ENCODE peak calls at places on chromosomes 3 and 15, in six cellular contexts. One of them, this sample, is unnamed.

GRCh38 chr15:91866371-91866905 is 12.9 kb downstream of the SLCO3A1 start:
- DNase-seq in GM20000: no peak
- DNase-seq in adipocyte: peak
- DNase-seq in sciatic nerve: no peak
- DNase-seq in activated T-helper 1 cell treated with Interleukin-2 at 50 U/mL for 16 hours: no peak
- DNase-seq in head of caudate nucleus: no peak
- DNase-seq in this sample: no peak

GRCh38 chr3:132380979-132381944 is 36.0 kb upstream of the DNAJC13 start:
- DNase-seq in GM20000: no peak
- DNase-seq in adipocyte: no peak
- DNase-seq in sciatic nerve: no peak
- DNase-seq in activated T-helper 1 cell treated with Interleukin-2 at 50 U/mL for 16 hours: no peak
- DNase-seq in head of caudate nucleus: no peak
- DNase-seq in this sample: no peak

GRCh38 chr3:29226709-29227108 is 54.2 kb upstream of the RBMS3 start:
- DNase-seq in GM20000: no peak
- DNase-seq in adipocyte: no peak
- DNase-seq in sciatic nerve: no peak
- DNase-seq in activated T-helper 1 cell treated with Interleukin-2 at 50 U/mL for 16 hours: no peak
- DNase-seq in head of caudate nucleus: no peak
- DNase-seq in this sample: no peak

GRCh38 chr15:60514261-60514881 is 35.4 kb upstream of the ICE2 start:
- DNase-seq in GM20000: no peak
- DNase-seq in adipocyte: no peak
- DNase-seq in sciatic nerve: no peak
- DNase-seq in activated T-helper 1 cell treated with Interleukin-2 at 50 U/mL for 16 hours: no peak
- DNase-seq in head of caudate nucleus: peak
- DNase-seq in this sample: no peak

GRCh38 chr3:98741121-98741716 is 21.9 kb upstream of the ST3GAL6 start:
- DNase-seq in GM20000: no peak
- DNase-seq in adipocyte: no peak
- DNase-seq in sciatic nerve: no peak
- DNase-seq in activated T-helper 1 cell treated with Interleukin-2 at 50 U/mL for 16 hours: no peak
- DNase-seq in head of caudate nucleus: no peak
- DNase-seq in this sample: no peak

GRCh38 chr3:123148772-123149171 is 53.0 kb upstream of the SEC22A start:
- DNase-seq in GM20000: no peak
- DNase-seq in adipocyte: no peak
- DNase-seq in sciatic nerve: no peak
- DNase-seq in activated T-helper 1 cell treated with Interleukin-2 at 50 U/mL for 16 hours: no peak
- DNase-seq in head of caudate nucleus: peak
- DNase-seq in this sample: no peak

GRCh38 chr3:118637866-118638265 is 396.8 kb downstream of the IGSF11 start:
- DNase-seq in GM20000: no peak
- DNase-seq in adipocyte: no peak
- DNase-seq in sciatic nerve: no peak
- DNase-seq in activated T-helper 1 cell treated with Interleukin-2 at 50 U/mL for 16 hours: no peak
- DNase-seq in head of caudate nucleus: no peak
- DNase-seq in this sample: no peak

GRCh38 chr3:129690406-129690805 is 83.9 kb upstream of the PLXND1 start:
- DNase-seq in GM20000: peak
- DNase-seq in adipocyte: peak
- DNase-seq in sciatic nerve: no peak
- DNase-seq in activated T-helper 1 cell treated with Interleukin-2 at 50 U/mL for 16 hours: no peak
- DNase-seq in head of caudate nucleus: peak
- DNase-seq in this sample: no peak

GRCh38 chr3:37024092-37024491 is 30.8 kb downstream of the MLH1 start:
- DNase-seq in GM20000: peak
- DNase-seq in adipocyte: peak
- DNase-seq in sciatic nerve: no peak
- DNase-seq in activated T-helper 1 cell treated with Interleukin-2 at 50 U/mL for 16 hours: no peak
- DNase-seq in head of caudate nucleus: no peak
- DNase-seq in this sample: no peak

GRCh38 chr15:93296786-93297500 is 207.9 kb upstream of the RGMA start:
- DNase-seq in GM20000: no peak
- DNase-seq in adipocyte: no peak
- DNase-seq in sciatic nerve: no peak
- DNase-seq in activated T-helper 1 cell treated with Interleukin-2 at 50 U/mL for 16 hours: no peak
- DNase-seq in head of caudate nucleus: no peak
- DNase-seq in this sample: no peak

GRCh38 chr3:69200384-69201068 is 78.1 kb upstream of the LMOD3 start:
- DNase-seq in GM20000: no peak
- DNase-seq in adipocyte: peak
- DNase-seq in sciatic nerve: no peak
- DNase-seq in activated T-helper 1 cell treated with Interleukin-2 at 50 U/mL for 16 hours: no peak
- DNase-seq in head of caudate nucleus: peak
- DNase-seq in this sample: peak

GRCh38 chr3:169161011-169161410 is 502.5 kb downstream of the MECOM start:
- DNase-seq in GM20000: no peak
- DNase-seq in adipocyte: no peak
- DNase-seq in sciatic nerve: no peak
- DNase-seq in activated T-helper 1 cell treated with Interleukin-2 at 50 U/mL for 16 hours: no peak
- DNase-seq in head of caudate nucleus: no peak
- DNase-seq in this sample: no peak

GRCh38 chr3:149085828-149086231 is 503 bp downstream of the HLTF start:
- DNase-seq in GM20000: peak
- DNase-seq in adipocyte: peak
- DNase-seq in sciatic nerve: no peak
- DNase-seq in activated T-helper 1 cell treated with Interleukin-2 at 50 U/mL for 16 hours: no peak
- DNase-seq in head of caudate nucleus: peak
- DNase-seq in this sample: no peak

GRCh38 chr3:121462565-121462964 is 83.2 kb downstream of the POLQ start:
- DNase-seq in GM20000: no peak
- DNase-seq in adipocyte: no peak
- DNase-seq in sciatic nerve: no peak
- DNase-seq in activated T-helper 1 cell treated with Interleukin-2 at 50 U/mL for 16 hours: no peak
- DNase-seq in head of caudate nucleus: no peak
- DNase-seq in this sample: no peak

GRCh38 chr3:63961891-63962290 is 49.7 kb upstream of the SCAANT1 start:
- DNase-seq in GM20000: peak
- DNase-seq in adipocyte: peak
- DNase-seq in sciatic nerve: no peak
- DNase-seq in activated T-helper 1 cell treated with Interleukin-2 at 50 U/mL for 16 hours: no peak
- DNase-seq in head of caudate nucleus: no peak
- DNase-seq in this sample: no peak

GRCh38 chr3:138082085-138082991 is 33.1 kb downstream of the DZIP1L start:
- DNase-seq in GM20000: no peak
- DNase-seq in adipocyte: peak
- DNase-seq in sciatic nerve: no peak
- DNase-seq in activated T-helper 1 cell treated with Interleukin-2 at 50 U/mL for 16 hours: no peak
- DNase-seq in head of caudate nucleus: no peak
- DNase-seq in this sample: no peak

GRCh38 chr3:158802399-158803023 is 657 bp downstream of the MFSD1 start:
- DNase-seq in GM20000: peak
- DNase-seq in adipocyte: no peak
- DNase-seq in sciatic nerve: no peak
- DNase-seq in activated T-helper 1 cell treated with Interleukin-2 at 50 U/mL for 16 hours: no peak
- DNase-seq in head of caudate nucleus: no peak
- DNase-seq in this sample: no peak

GRCh38 chr15:45612790-45613415 is 21.9 kb upstream of the SQOR start:
- DNase-seq in GM20000: no peak
- DNase-seq in adipocyte: peak
- DNase-seq in sciatic nerve: no peak
- DNase-seq in activated T-helper 1 cell treated with Interleukin-2 at 50 U/mL for 16 hours: no peak
- DNase-seq in head of caudate nucleus: no peak
- DNase-seq in this sample: no peak

GRCh38 chr3:134476306-134476705 is 9.5 kb downstream of the ANAPC13 start:
- DNase-seq in GM20000: no peak
- DNase-seq in adipocyte: no peak
- DNase-seq in sciatic nerve: no peak
- DNase-seq in activated T-helper 1 cell treated with Interleukin-2 at 50 U/mL for 16 hours: no peak
- DNase-seq in head of caudate nucleus: no peak
- DNase-seq in this sample: no peak

GRCh38 chr3:151835751-151836550 is 22.0 kb downstream of the AADAC start:
- DNase-seq in GM20000: no peak
- DNase-seq in adipocyte: peak
- DNase-seq in sciatic nerve: no peak
- DNase-seq in activated T-helper 1 cell treated with Interleukin-2 at 50 U/mL for 16 hours: no peak
- DNase-seq in head of caudate nucleus: no peak
- DNase-seq in this sample: no peak

GRCh38 chr3:14274537-14274936 is 95.9 kb downstream of the LSM3 start:
- DNase-seq in GM20000: no peak
- DNase-seq in adipocyte: no peak
- DNase-seq in sciatic nerve: no peak
- DNase-seq in activated T-helper 1 cell treated with Interleukin-2 at 50 U/mL for 16 hours: no peak
- DNase-seq in head of caudate nucleus: peak
- DNase-seq in this sample: no peak

GRCh38 chr3:190543656-190544055 is 29.8 kb downstream of the IL1RAP start:
- DNase-seq in GM20000: no peak
- DNase-seq in adipocyte: no peak
- DNase-seq in sciatic nerve: no peak
- DNase-seq in activated T-helper 1 cell treated with Interleukin-2 at 50 U/mL for 16 hours: no peak
- DNase-seq in head of caudate nucleus: no peak
- DNase-seq in this sample: no peak

GRCh38 chr3:155428558-155428957 is 135.1 kb upstream of the STRIT1 start:
- DNase-seq in GM20000: no peak
- DNase-seq in adipocyte: no peak
- DNase-seq in sciatic nerve: no peak
- DNase-seq in activated T-helper 1 cell treated with Interleukin-2 at 50 U/mL for 16 hours: no peak
- DNase-seq in head of caudate nucleus: no peak
- DNase-seq in this sample: no peak

GRCh38 chr15:64552281-64552948 is 92.0 kb downstream of the ZNF609 start:
- DNase-seq in GM20000: no peak
- DNase-seq in adipocyte: no peak
- DNase-seq in sciatic nerve: no peak
- DNase-seq in activated T-helper 1 cell treated with Interleukin-2 at 50 U/mL for 16 hours: no peak
- DNase-seq in head of caudate nucleus: no peak
- DNase-seq in this sample: no peak

GRCh38 chr3:28667646-28668376 is 319.2 kb upstream of the AZI2 start:
- DNase-seq in GM20000: peak
- DNase-seq in adipocyte: peak
- DNase-seq in sciatic nerve: peak
- DNase-seq in activated T-helper 1 cell treated with Interleukin-2 at 50 U/mL for 16 hours: no peak
- DNase-seq in head of caudate nucleus: peak
- DNase-seq in this sample: peak

GRCh38 chr15:98121957-98122356 is 161.5 kb downstream of the ARRDC4 start:
- DNase-seq in GM20000: no peak
- DNase-seq in adipocyte: no peak
- DNase-seq in sciatic nerve: no peak
- DNase-seq in activated T-helper 1 cell treated with Interleukin-2 at 50 U/mL for 16 hours: no peak
- DNase-seq in head of caudate nucleus: no peak
- DNase-seq in this sample: no peak

GRCh38 chr3:133572158-133573053 is 1.1 kb upstream of the CDV3 start:
- DNase-seq in GM20000: peak
- DNase-seq in adipocyte: no peak
- DNase-seq in sciatic nerve: no peak
- DNase-seq in activated T-helper 1 cell treated with Interleukin-2 at 50 U/mL for 16 hours: no peak
- DNase-seq in head of caudate nucleus: no peak
- DNase-seq in this sample: no peak

GRCh38 chr3:143134446-143134845 is 14.9 kb downstream of the CHST2 start:
- DNase-seq in GM20000: no peak
- DNase-seq in adipocyte: no peak
- DNase-seq in sciatic nerve: no peak
- DNase-seq in activated T-helper 1 cell treated with Interleukin-2 at 50 U/mL for 16 hours: no peak
- DNase-seq in head of caudate nucleus: no peak
- DNase-seq in this sample: no peak

GRCh38 chr3:38649500-38650247 is at the start of gene SCN5A:
- DNase-seq in GM20000: peak
- DNase-seq in adipocyte: peak
- DNase-seq in sciatic nerve: no peak
- DNase-seq in activated T-helper 1 cell treated with Interleukin-2 at 50 U/mL for 16 hours: peak
- DNase-seq in head of caudate nucleus: peak
- DNase-seq in this sample: peak

GRCh38 chr3:11570251-11570650 is 73.5 kb downstream of the VGLL4 start:
- DNase-seq in GM20000: no peak
- DNase-seq in adipocyte: no peak
- DNase-seq in sciatic nerve: no peak
- DNase-seq in activated T-helper 1 cell treated with Interleukin-2 at 50 U/mL for 16 hours: no peak
- DNase-seq in head of caudate nucleus: no peak
- DNase-seq in this sample: no peak

GRCh38 chr3:16448691-16449090 is 64.8 kb downstream of the RFTN1 start:
- DNase-seq in GM20000: no peak
- DNase-seq in adipocyte: peak
- DNase-seq in sciatic nerve: peak
- DNase-seq in activated T-helper 1 cell treated with Interleukin-2 at 50 U/mL for 16 hours: no peak
- DNase-seq in head of caudate nucleus: peak
- DNase-seq in this sample: no peak

GRCh38 chr3:44555753-44556152 is 760 bp downstream of the ZKSCAN7 start:
- DNase-seq in GM20000: peak
- DNase-seq in adipocyte: peak
- DNase-seq in sciatic nerve: no peak
- DNase-seq in activated T-helper 1 cell treated with Interleukin-2 at 50 U/mL for 16 hours: no peak
- DNase-seq in head of caudate nucleus: no peak
- DNase-seq in this sample: no peak

GRCh38 chr3:124860599-124860998 is 26.6 kb downstream of the ITGB5 start:
- DNase-seq in GM20000: no peak
- DNase-seq in adipocyte: peak
- DNase-seq in sciatic nerve: peak
- DNase-seq in activated T-helper 1 cell treated with Interleukin-2 at 50 U/mL for 16 hours: no peak
- DNase-seq in head of caudate nucleus: no peak
- DNase-seq in this sample: no peak

GRCh38 chr3:37179144-37179967 is 5.0 kb upstream of the LRRFIP2 start:
- DNase-seq in GM20000: no peak
- DNase-seq in adipocyte: no peak
- DNase-seq in sciatic nerve: no peak
- DNase-seq in activated T-helper 1 cell treated with Interleukin-2 at 50 U/mL for 16 hours: no peak
- DNase-seq in head of caudate nucleus: no peak
- DNase-seq in this sample: no peak

This sample was measured in activated T-helper 9 cell treated with anti-CD3 and anti-CD28 coated beads, Interleukin-2, amount 50 U/mL, for 16 hours.